ENCODE peak calls at places on chromosomes 12 and 14, in seven cellular contexts. L is RWPE2, C is A549, Y is psoas muscle, N is A673, T is lung, V is stomach. M is an unnamed sample.

GRCh38 chr14:94126800-94127199 is 2.6 kb downstream of the IFI27L2 start:
- DNase-seq in L (no peak), C (no peak), Y (no peak), N (no peak), T (no peak), V (no peak), M (no peak)

GRCh38 chr12:103493199-103493598 is 2.6 kb downstream of the C12orf42 start:
- DNase-seq in L (no peak), C (no peak), Y (no peak), N (no peak), T (no peak), V (no peak), M (no peak)

GRCh38 chr12:53700567-53700966 is 24.7 kb upstream of the ATP5MC2 start:
- DNase-seq in L (no peak), C (no peak), Y (no peak), N (no peak), T (no peak), V (peak), M (no peak)

GRCh38 chr12:62320054-62320453 is 59.9 kb downstream of the USP15 start:
- DNase-seq in L (no peak), C (no peak), Y (no peak), N (no peak), T (no peak), V (no peak), M (no peak)

GRCh38 chr12:34395056-34396005 is 373.0 kb downstream of the ALG10 start:
- DNase-seq in L (peak), C (no peak), Y (peak), N (no peak), T (peak), V (peak), M (no peak)

GRCh38 chr14:60724080-60724618 is at the start of gene SIX4:
- DNase-seq in L (peak), C (peak), Y (peak), N (peak), T (peak), V (peak), M (peak)

GRCh38 chr14:101069666-101070362 is 166.3 kb upstream of the RTL1 start:
- DNase-seq in L (no peak), C (no peak), Y (peak), N (no peak), T (no peak), V (peak), M (no peak)

GRCh38 chr12:114213055-114213561 is 192.8 kb downstream of the TBX5 start:
- DNase-seq in L (no peak), C (peak), Y (no peak), N (no peak), T (no peak), V (no peak), M (no peak)

GRCh38 chr14:21965042-21965441 is 291.4 kb upstream of the OR4E1 start:
- DNase-seq in L (no peak), C (no peak), Y (no peak), N (no peak), T (no peak), V (no peak), M (no peak)

GRCh38 chr14:77186911-77187648 is 5.5 kb downstream of the TMEM63C start:
- DNase-seq in L (no peak), C (peak), Y (peak), N (no peak), T (no peak), V (peak), M (peak)

GRCh38 chr14:26984318-26985177 is 386.7 kb upstream of the NOVA1 start:
- DNase-seq in L (peak), C (peak), Y (peak), N (peak), T (peak), V (peak), M (peak)

GRCh38 chr14:97697772-97698171 is 900.6 kb downstream of the VRK1 start:
- DNase-seq in L (no peak), C (no peak), Y (no peak), N (no peak), T (no peak), V (no peak), M (no peak)

GRCh38 chr12:132146772-132147422 is 2.6 kb downstream of the NOC4L start:
- DNase-seq in L (no peak), C (no peak), Y (no peak), N (no peak), T (no peak), V (no peak), M (no peak)

GRCh38 chr12:13000616-13000934 is 510 bp upstream of the HEBP1 start:
- DNase-seq in L (no peak), C (peak), Y (no peak), N (no peak), T (no peak), V (no peak), M (peak)

GRCh38 chr14:80100681-80101080 is 110.6 kb downstream of the DIO2 start:
- DNase-seq in L (no peak), C (no peak), Y (no peak), N (no peak), T (no peak), V (no peak), M (no peak)

GRCh38 chr14:70489579-70490175 is 37.7 kb downstream of the ADAM21 start:
- DNase-seq in L (no peak), C (no peak), Y (no peak), N (peak), T (no peak), V (no peak), M (no peak)

GRCh38 chr12:56126732-56127239 is 1.3 kb upstream of the ESYT1 start:
- DNase-seq in L (no peak), C (no peak), Y (no peak), N (no peak), T (no peak), V (no peak), M (no peak)

GRCh38 chr12:94204647-94205247 is 56.4 kb downstream of the PLXNC1 start:
- DNase-seq in L (no peak), C (no peak), Y (no peak), N (no peak), T (no peak), V (no peak), M (no peak)

GRCh38 chr12:78338054-78338785 is 507.5 kb downstream of the NAV3 start:
- DNase-seq in L (no peak), C (no peak), Y (no peak), N (peak), T (no peak), V (no peak), M (no peak)

GRCh38 chr14:68968051-68968450 is 11.1 kb downstream of the ACTN1 start:
- DNase-seq in L (no peak), C (no peak), Y (no peak), N (no peak), T (no peak), V (no peak), M (no peak)

GRCh38 chr12:123237646-123238329 is 4.6 kb downstream of the MTRFR start:
- DNase-seq in L (no peak), C (peak), Y (peak), N (peak), T (peak), V (peak), M (peak)

GRCh38 chr12:116492703-116493324 is 66.4 kb upstream of the MAP1LC3B2 start:
- DNase-seq in L (no peak), C (peak), Y (no peak), N (peak), T (no peak), V (no peak), M (peak)

GRCh38 chr14:57302883-57303282 is 34.1 kb downstream of the AP5M1 start:
- DNase-seq in L (no peak), C (no peak), Y (no peak), N (no peak), T (no peak), V (no peak), M (no peak)

GRCh38 chr12:26848156-26848825 is 15.3 kb upstream of the ITPR2 start:
- DNase-seq in L (no peak), C (no peak), Y (no peak), N (no peak), T (no peak), V (no peak), M (no peak)

GRCh38 chr12:104699489-104700194 is 242.9 kb downstream of the CHST11 start:
- DNase-seq in L (no peak), C (no peak), Y (no peak), N (no peak), T (no peak), V (no peak), M (no peak)

GRCh38 chr14:104770072-104770579 is 17.2 kb downstream of the SIVA1 start:
- DNase-seq in L (no peak), C (no peak), Y (no peak), N (no peak), T (no peak), V (no peak), M (no peak)

GRCh38 chr12:91347686-91348085 is 165.1 kb upstream of the DCN start:
- DNase-seq in L (no peak), C (no peak), Y (no peak), N (no peak), T (no peak), V (no peak), M (no peak)

GRCh38 chr12:6052940-6053329 is 71.5 kb downstream of the VWF start:
- DNase-seq in L (no peak), C (no peak), Y (no peak), N (no peak), T (no peak), V (no peak), M (no peak)

GRCh38 chr14:104751539-104752337 is 1.2 kb upstream of the SIVA1 start:
- DNase-seq in L (no peak), C (no peak), Y (no peak), N (no peak), T (no peak), V (no peak), M (no peak)

GRCh38 chr14:75515631-75515999 is 6.7 kb upstream of the BATF start:
- DNase-seq in L (no peak), C (no peak), Y (no peak), N (no peak), T (no peak), V (no peak), M (no peak)

GRCh38 chr14:71231521-71232393 is 324.5 kb downstream of the PCNX1 start:
- DNase-seq in L (no peak), C (no peak), Y (no peak), N (peak), T (no peak), V (no peak), M (no peak)

DNA sequence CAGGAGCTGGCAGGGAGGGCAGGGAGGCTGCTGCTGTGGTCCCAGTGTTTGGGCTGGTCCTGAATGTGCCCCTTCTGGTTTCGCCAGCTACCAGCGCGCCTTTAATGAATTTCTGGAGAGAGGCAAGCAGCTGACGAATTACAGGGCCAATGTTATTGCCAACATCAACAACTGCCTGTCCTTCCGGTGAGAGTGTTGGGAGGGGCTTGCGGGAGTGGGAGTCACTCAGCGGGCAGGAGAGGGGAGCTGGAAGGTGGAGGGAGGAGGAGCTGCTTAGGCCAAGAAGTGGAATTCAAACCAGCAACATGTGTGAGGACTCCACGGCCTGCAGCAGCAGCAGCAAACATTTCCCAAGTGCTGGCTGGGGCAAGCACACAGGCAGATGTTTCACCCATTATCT is 7.7 kb downstream of the TNFAIP2 start:
- DNase-seq in L (peak), C (no peak), Y (no peak), N (peak), T (no peak), V (no peak), M (peak)
- H3K27ac ChIP-seq in L (peak), C (peak), Y (peak), N (no peak), T (peak), V (no peak), M (peak)

DNA sequence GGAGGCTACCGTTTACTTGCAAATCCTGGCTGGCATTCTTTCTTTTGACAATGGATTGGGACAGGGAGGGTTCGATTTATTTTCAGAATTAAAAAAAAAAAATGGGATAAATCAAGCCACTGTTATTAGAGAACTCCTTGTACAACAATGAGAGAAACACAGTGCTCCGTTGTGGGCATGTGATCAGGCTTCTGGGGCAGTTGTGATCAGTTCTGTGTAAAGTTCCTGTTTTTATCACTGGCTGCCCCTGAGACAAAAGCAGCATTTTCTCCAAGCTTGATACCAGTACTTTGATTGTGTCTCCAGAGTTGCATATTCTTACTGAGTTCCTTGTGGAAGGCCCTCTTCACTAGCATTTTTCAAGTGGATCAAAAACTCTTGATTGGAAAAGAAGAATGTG is 1.2 kb downstream of the DIP2B start:
- DNase-seq in L (no peak), C (no peak), Y (no peak), N (peak), T (peak), V (no peak), M (no peak)
- TF ChIP-seq CTCF in L (no peak), C (no peak), Y (no peak), N (no peak), T (no peak), V (no peak), M (no peak)

GRCh38 chr12:24838531-24838950 is 110.4 kb downstream of the BCAT1 start:
- DNase-seq in L (no peak), C (no peak), Y (peak), N (no peak), T (no peak), V (no peak), M (no peak)

GRCh38 chr12:24833513-24833912 is 115.4 kb downstream of the BCAT1 start:
- DNase-seq in L (no peak), C (no peak), Y (no peak), N (no peak), T (no peak), V (no peak), M (no peak)

GRCh38 chr12:24840046-24840800 is 108.7 kb downstream of the BCAT1 start:
- DNase-seq in L (no peak), C (no peak), Y (no peak), N (no peak), T (no peak), V (no peak), M (no peak)

GRCh38 chr12:24835377-24835776 is 113.5 kb downstream of the BCAT1 start:
- DNase-seq in L (no peak), C (no peak), Y (no peak), N (no peak), T (no peak), V (no peak), M (no peak)

GRCh38 chr12:24839268-24839791 is 109.6 kb downstream of the BCAT1 start:
- DNase-seq in L (no peak), C (no peak), Y (no peak), N (no peak), T (no peak), V (no peak), M (no peak)
- H3K27ac ChIP-seq in L (no peak), C (no peak), Y (no peak), N (no peak), T (no peak), V (no peak), M (no peak)

GRCh38 chr12:17928708-17929366 is 161.2 kb downstream of the RERGL start:
- DNase-seq in L (no peak), C (peak), Y (no peak), N (peak), T (no peak), V (no peak), M (peak)
- TF ChIP-seq CTCF in L (peak), C (peak), Y (no peak), N (peak), T (no peak), V (no peak), M (no peak)

GRCh38 chr12:124370851-124371250 is 76.0 kb downstream of the RFLNA start:
- DNase-seq in L (no peak), C (no peak), Y (no peak), N (no peak), T (no peak), V (no peak), M (no peak)

GRCh38 chr12:124369901-124370378 is 75.0 kb downstream of the RFLNA start:
- DNase-seq in L (no peak), C (no peak), Y (no peak), N (no peak), T (no peak), V (no peak), M (no peak)

GRCh38 chr12:124368421-124369032 is 73.6 kb downstream of the RFLNA start:
- DNase-seq in L (no peak), C (no peak), Y (no peak), N (no peak), T (no peak), V (no peak), M (no peak)

GRCh38 chr12:124370384-124370783 is 75.5 kb downstream of the RFLNA start:
- DNase-seq in L (no peak), C (no peak), Y (no peak), N (no peak), T (no peak), V (no peak), M (no peak)

GRCh38 chr12:124369055-124369900 is 74.4 kb downstream of the RFLNA start:
- DNase-seq in L (no peak), C (peak), Y (peak), N (no peak), T (peak), V (peak), M (no peak)
- H3K27ac ChIP-seq in L (peak), C (peak), Y (peak), N (no peak), T (peak), V (peak), M (peak)

M was measured in RWPE1.